ENCODE peak calls at places on chromosomes 3 and 15, in six cellular contexts. A is epithelial cell of esophagus, J is neural crest cell, F is Calu3, Z is transverse colon, B is left ventricle myocardium inferior. N is an unnamed sample.

GRCh38 chr3:143155756-143156155 is 36.2 kb downstream of the CHST2 start:
- DNase-seq in F (no peak), B (no peak), A (peak; percentile 47), Z (no peak), J (no peak), N (no peak)

GRCh38 chr3:168213920-168214319 is 118.2 kb upstream of the GOLIM4 start:
- DNase-seq in J (no peak), B (no peak), F (no peak), A (no peak), Z (no peak), N (no peak)

GRCh38 chr3:55564709-55565108 is 77.6 kb upstream of the WNT5A start:
- DNase-seq in J (no peak), A (no peak), F (no peak), B (no peak), Z (no peak), N (no peak)

GRCh38 chr15:101207867-101208288 is 44.0 kb downstream of the CHSY1 start:
- DNase-seq in A (peak; percentile 93), F (no peak), B (no peak), J (no peak), Z (peak; percentile 33), N (no peak)

GRCh38 chr3:141530133-141530768 is 43.4 kb downstream of the RASA2 start:
- DNase-seq in J (no peak), Z (no peak), B (no peak), A (peak; percentile 90), F (no peak), N (no peak)

GRCh38 chr3:177208223-177208622 is 10.9 kb upstream of the TBL1XR1 start:
- DNase-seq in A (no peak), J (no peak), F (no peak), Z (no peak), B (no peak), N (no peak)

GRCh38 chr3:142724682-142725351 is 983 bp downstream of the TRPC1 start:
- DNase-seq in A (no peak), B (peak; percentile 39), F (peak; percentile 55), J (no peak), Z (peak; percentile 15), N (no peak)

GRCh38 chr3:51940648-51941421 is 869 bp downstream of the RRP9 start:
- DNase-seq in Z (no peak), F (no peak), A (peak; percentile 23), B (no peak), J (no peak), N (peak; percentile 20)

GRCh38 chr3:150699068-150699635 is 4.6 kb downstream of the ERICH6 start:
- DNase-seq in Z (no peak), A (peak; percentile 79), J (no peak), B (no peak), F (peak; percentile 41), N (no peak)

DNA sequence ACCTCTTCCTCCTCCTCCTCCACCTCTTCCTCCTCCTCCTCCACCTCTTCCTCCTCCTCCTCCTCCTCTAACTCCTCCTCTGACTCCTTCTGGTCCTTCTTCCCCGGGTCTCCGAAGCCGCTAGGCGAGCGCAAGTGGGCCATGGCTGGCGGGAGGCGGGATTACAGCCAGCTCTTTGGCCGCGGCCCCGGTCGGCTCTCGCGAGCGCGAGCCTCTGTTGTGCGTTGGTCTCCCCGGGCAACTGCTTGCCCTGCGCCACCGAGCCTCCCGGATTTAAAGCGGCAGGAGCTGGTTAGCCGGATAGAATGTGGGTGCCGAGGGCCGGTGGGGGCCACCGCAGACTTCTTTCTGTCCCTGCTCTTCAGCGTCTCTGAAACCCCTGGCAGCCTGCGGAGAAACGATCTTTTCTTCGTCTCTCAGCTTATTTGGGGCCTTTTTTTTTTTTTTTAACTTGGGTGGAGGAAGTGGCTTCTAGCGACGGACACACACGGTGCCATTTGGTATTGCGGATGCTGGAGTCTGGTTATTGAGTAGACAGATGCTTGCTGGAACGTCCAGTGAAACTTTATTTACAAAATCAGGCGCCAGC is at the start of gene ERICH6:
- DNase-seq in J (peak; percentile 83), A (peak; percentile 91), F (peak; percentile 98), B (peak; percentile 93), Z (peak; percentile 93), N (peak; percentile 74)
- TF ChIP-seq CTCF in J (peak; percentile 41), A (peak; percentile 32), F (peak; percentile 23), B (peak; percentile 44), Z (no peak), N (no peak)

GRCh38 chr15:94198633-94199032 is 32.7 kb upstream of the MCTP2 start:
- DNase-seq in A (peak; percentile 24), J (no peak), Z (no peak), B (no peak), F (no peak), N (no peak)

GRCh38 chr15:94199725-94200124 is 31.6 kb upstream of the MCTP2 start:
- DNase-seq in F (no peak), B (no peak), A (no peak), Z (no peak), J (no peak), N (no peak)

GRCh38 chr15:94196536-94196935 is 34.8 kb upstream of the MCTP2 start:
- DNase-seq in A (no peak), F (no peak), J (no peak), B (no peak), Z (no peak), N (no peak)

DNA sequence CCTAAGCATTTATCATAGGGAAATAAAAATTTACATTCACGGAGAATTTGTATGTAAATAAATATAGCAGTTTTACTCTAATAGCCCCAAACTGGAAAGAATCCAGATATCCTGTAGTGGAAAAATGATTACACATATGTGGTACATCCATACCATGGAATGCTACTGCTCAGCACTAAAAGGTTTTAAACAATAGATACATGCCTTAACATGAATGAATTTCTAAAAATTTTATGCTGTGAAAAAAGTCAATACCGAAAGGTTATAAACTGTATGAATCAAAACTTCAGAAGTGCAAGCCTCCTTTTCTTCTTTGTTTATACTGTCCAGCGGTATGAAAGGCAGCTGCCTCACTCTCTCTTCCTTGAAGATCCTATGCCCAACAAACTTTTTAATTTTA is 37.5 kb upstream of the MCTP2 start:
- DNase-seq in J (no peak), F (no peak), A (peak; percentile 63), B (no peak), Z (no peak), N (no peak)
- TF ChIP-seq CTCF in J (no peak), F (no peak), A (no peak), B (no peak), Z (no peak), N (no peak)

GRCh38 chr3:129768728-129769127 is 124.8 kb downstream of the TMCC1 start:
- DNase-seq in A (no peak), J (no peak), Z (no peak), B (no peak), F (no peak), N (no peak)
- TF ChIP-seq CTCF in A (no peak), J (no peak), Z (no peak), B (no peak), F (no peak), N (no peak)

GRCh38 chr3:140276698-140277097 is 341.7 kb downstream of the CLSTN2 start:
- DNase-seq in Z (no peak), A (peak; percentile 32), F (peak; percentile 21), B (no peak), J (peak; percentile 4), N (no peak)
- TF ChIP-seq CTCF in Z (no peak), A (no peak), F (no peak), B (peak; percentile 50), J (peak; percentile 34), N (no peak)

N was measured in omental fat pad.